ENCODE peak calls at places on chromosomes 16 and 17, in ten cellular contexts. P, M, V, J, Z, I, U, K, G and T are unnamed samples.

GRCh38 chr17:36980281-36980761 is 31.6 kb downstream of the AATF start:
- DNase-seq in J (no peak), G (no peak), V (no peak), I (no peak), M (no peak), Z (no peak), P (peak; percentile 31), U (peak; percentile 14), K (no peak), T (no peak)

GRCh38 chr16:12531937-12532336 is 271.8 kb downstream of the CPPED1 start:
- DNase-seq in J (no peak), V (no peak), I (no peak), U (peak; percentile 21), Z (no peak), P (no peak), K (no peak), M (no peak), G (peak; percentile 35), T (no peak)

GRCh38 chr17:75338335-75338734 is 49.1 kb upstream of the SLC25A19 start:
- DNase-seq in K (no peak), G (no peak), P (no peak), M (no peak), V (no peak), J (no peak), Z (no peak), U (no peak), I (no peak), T (no peak)

GRCh38 chr17:157901-158300 is 20.5 kb downstream of the SCGB1C2 start:
- DNase-seq in Z (no peak), P (no peak), G (no peak), I (no peak), U (no peak), V (no peak), K (no peak), J (no peak), M (no peak), T (no peak)

GRCh38 chr16:27550582-27550920 is 607 bp downstream of the KATNIP start:
- DNase-seq in I (no peak), G (no peak), J (no peak), Z (no peak), U (no peak), V (no peak), M (no peak), K (no peak), P (no peak), T (no peak)

GRCh38 chr17:64459284-64459747 is 10.4 kb downstream of the MILR1 start:
- DNase-seq in G (peak; percentile 49), V (no peak), P (no peak), J (no peak), K (no peak), Z (no peak), M (no peak), U (peak; percentile 54), I (no peak), T (no peak)

GRCh38 chr17:75614556-75615270 is 18.5 kb upstream of the SMIM5 start:
- DNase-seq in Z (no peak), M (no peak), P (no peak), J (no peak), K (no peak), V (no peak), I (no peak), G (no peak), U (no peak), T (no peak)

GRCh38 chr17:9648521-9649110 is 3.3 kb downstream of the USP43 start:
- DNase-seq in U (no peak), Z (no peak), V (no peak), P (no peak), J (no peak), M (no peak), K (no peak), I (no peak), G (no peak), T (no peak)

GRCh38 chr17:56141046-56141839 is 12.0 kb upstream of the ANKFN1 start:
- DNase-seq in Z (no peak), U (no peak), J (no peak), I (no peak), P (no peak), K (no peak), M (no peak), G (peak; percentile 26), V (no peak), T (no peak)